ENCODE peak calls at places on chromosomes 16 and 17, in six cellular contexts. Z is IMR-90; F is CD8-positive, alpha-beta T cell; V is pancreas; P is heart right ventricle; W is fibroblast of pulmonary artery. S is an unnamed sample.

GRCh38 chr16:4511441-4512082 is 27.0 kb downstream of the CDIP1 start:
- DNase-seq in Z (peak), F (no peak), V (peak), P (peak), W (peak), S (peak)

GRCh38 chr16:83211711-83212110 is 584.9 kb downstream of the CDH13 start:
- DNase-seq in Z (no peak), F (no peak), V (no peak), P (no peak), W (peak), S (no peak)

GRCh38 chr17:1908699-1909309 is 79.0 kb downstream of the RPA1 start:
- DNase-seq in Z (peak), F (no peak), V (peak), P (peak), W (peak), S (peak)

GRCh38 chr16:52634528-52634927 is 87.6 kb upstream of the TOX3 start:
- DNase-seq in Z (no peak), F (no peak), V (no peak), P (no peak), W (no peak), S (no peak)

GRCh38 chr17:30336369-30337171 is 2.7 kb upstream of the TMIGD1 start:
- DNase-seq in Z (peak), F (no peak), V (peak), P (peak), W (peak), S (peak)

GRCh38 chr16:88971371-88972097 is 5.5 kb downstream of the CBFA2T3 start:
- DNase-seq in Z (no peak), F (no peak), V (no peak), P (no peak), W (no peak), S (peak)

GRCh38 chr17:73291260-73291801 is 20.5 kb downstream of the CDC42EP4 start:
- DNase-seq in Z (peak), F (no peak), V (peak), P (peak), W (peak), S (peak)

GRCh38 chr16:86368261-86368660 is 142.1 kb upstream of the FOXF1 start:
- DNase-seq in Z (no peak), F (no peak), V (no peak), P (no peak), W (no peak), S (no peak)

GRCh38 chr16:17305694-17306093 is 165.1 kb downstream of the XYLT1 start:
- DNase-seq in Z (no peak), F (no peak), V (no peak), P (no peak), W (no peak), S (peak)

GRCh38 chr17:44911133-44912001 is 3.9 kb downstream of the GFAP start:
- DNase-seq in Z (peak), F (no peak), V (peak), P (peak), W (peak), S (peak)

GRCh38 chr16:74570412-74571301 is 36.3 kb downstream of the GLG1 start:
- DNase-seq in Z (peak), F (no peak), V (no peak), P (no peak), W (no peak), S (no peak)

GRCh38 chr17:37430051-37430591 is 23.4 kb downstream of the TADA2A start:
- DNase-seq in Z (peak), F (no peak), V (no peak), P (no peak), W (peak), S (no peak)

GRCh38 chr17:76670708-76671122 is 27.2 kb upstream of the ST6GALNAC1 start:
- DNase-seq in Z (no peak), F (no peak), V (no peak), P (no peak), W (no peak), S (no peak)

GRCh38 chr17:11935734-11936406 is 61.4 kb downstream of the ZNF18 start:
- DNase-seq in Z (peak), F (no peak), V (no peak), P (peak), W (peak), S (peak)

GRCh38 chr17:39225974-39226683 is 384 bp upstream of the STAC2 start:
- DNase-seq in Z (peak), F (peak), V (no peak), P (peak), W (peak), S (no peak)

GRCh38 chr16:50533317-50533716 is 14.9 kb upstream of the NKD1 start:
- DNase-seq in Z (no peak), F (no peak), V (no peak), P (no peak), W (no peak), S (no peak)

GRCh38 chr16:31071861-31072260 is 2.2 kb downstream of the ZNF668 start:
- DNase-seq in Z (peak), F (no peak), V (no peak), P (no peak), W (peak), S (peak)

GRCh38 chr17:5283531-5284315 is 1.6 kb downstream of the RABEP1 start:
- DNase-seq in Z (peak), F (no peak), V (no peak), P (no peak), W (peak), S (no peak)

DNA sequence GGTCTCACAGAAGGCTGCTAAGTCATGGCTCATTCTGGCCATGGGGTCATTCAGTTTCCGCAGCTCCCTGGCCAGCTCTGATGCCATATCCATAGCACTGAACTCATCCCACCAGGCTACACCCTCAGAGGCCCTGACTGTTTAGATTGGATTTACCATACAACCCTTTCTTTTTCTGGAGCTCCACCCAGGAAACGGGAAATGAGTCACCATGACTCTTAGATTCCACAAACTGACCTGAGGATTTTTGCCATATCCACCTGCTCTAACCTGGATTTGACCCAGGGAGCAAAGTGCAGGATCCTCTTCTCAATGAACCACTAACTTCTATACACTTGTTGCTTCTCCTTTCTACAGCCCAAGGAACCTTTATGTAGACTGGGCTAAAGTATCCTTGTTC is 20.3 kb upstream of the CALB2 start:
- DNase-seq in Z (no peak), F (no peak), V (no peak), P (no peak), W (no peak), S (no peak)
- H3K4me3 ChIP-seq in Z (no peak), F (no peak), V (no peak), P (no peak), W (no peak), S (no peak)

GRCh38 chr17:48612854-48613691 is 2.0 kb downstream of the HOXB8 start:
- DNase-seq in Z (peak), F (no peak), V (no peak), P (no peak), W (peak), S (peak)
- TF ChIP-seq CTCF in Z (peak), F (peak), V (no peak), P (no peak), W (peak), S (peak)

DNA sequence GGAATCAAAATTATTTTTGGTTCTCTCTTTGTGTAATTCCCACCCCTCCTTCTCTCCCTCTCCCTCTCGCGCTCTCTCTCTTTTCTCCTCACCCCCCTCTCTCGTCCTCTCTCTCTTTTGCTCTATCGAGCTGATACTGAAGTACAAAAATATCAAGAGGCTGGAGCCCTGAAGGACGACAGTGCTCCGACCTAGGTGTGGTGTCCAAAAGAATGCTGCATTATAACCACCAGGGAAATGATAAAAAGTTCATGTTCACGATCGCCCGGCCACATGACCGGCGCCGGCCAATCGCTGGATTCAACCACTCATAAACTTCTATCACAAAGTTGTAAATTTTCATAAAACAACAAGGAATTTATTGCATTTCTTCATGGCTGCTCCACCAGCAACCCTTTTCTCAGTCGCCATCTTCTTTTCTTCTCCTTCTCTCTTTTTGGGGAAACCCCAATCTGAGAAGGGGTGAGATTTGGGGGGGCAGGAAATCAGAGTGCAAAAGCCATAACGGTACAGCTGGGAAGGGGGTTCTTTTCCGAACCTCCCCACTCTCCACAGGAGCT is at the start of gene HOXB6:
- DNase-seq in Z (no peak), F (no peak), V (no peak), P (no peak), W (no peak), S (no peak)
- H3K4me3 ChIP-seq in Z (no peak), F (no peak), V (no peak), P (no peak), W (peak), S (no peak)

GRCh38 chr17:57663326-57664070 is 81.6 kb downstream of the CCDC182 start:
- DNase-seq in Z (no peak), F (no peak), V (no peak), P (no peak), W (no peak), S (no peak)

GRCh38 chr17:57665128-57665527 is 80.0 kb downstream of the CCDC182 start:
- DNase-seq in Z (no peak), F (no peak), V (no peak), P (no peak), W (no peak), S (no peak)

GRCh38 chr17:57665696-57666095 is 79.4 kb downstream of the CCDC182 start:
- DNase-seq in Z (no peak), F (no peak), V (no peak), P (no peak), W (no peak), S (no peak)

GRCh38 chr17:57662021-57662420 is 83.1 kb downstream of the CCDC182 start:
- DNase-seq in Z (no peak), F (no peak), V (no peak), P (no peak), W (no peak), S (no peak)

DNA sequence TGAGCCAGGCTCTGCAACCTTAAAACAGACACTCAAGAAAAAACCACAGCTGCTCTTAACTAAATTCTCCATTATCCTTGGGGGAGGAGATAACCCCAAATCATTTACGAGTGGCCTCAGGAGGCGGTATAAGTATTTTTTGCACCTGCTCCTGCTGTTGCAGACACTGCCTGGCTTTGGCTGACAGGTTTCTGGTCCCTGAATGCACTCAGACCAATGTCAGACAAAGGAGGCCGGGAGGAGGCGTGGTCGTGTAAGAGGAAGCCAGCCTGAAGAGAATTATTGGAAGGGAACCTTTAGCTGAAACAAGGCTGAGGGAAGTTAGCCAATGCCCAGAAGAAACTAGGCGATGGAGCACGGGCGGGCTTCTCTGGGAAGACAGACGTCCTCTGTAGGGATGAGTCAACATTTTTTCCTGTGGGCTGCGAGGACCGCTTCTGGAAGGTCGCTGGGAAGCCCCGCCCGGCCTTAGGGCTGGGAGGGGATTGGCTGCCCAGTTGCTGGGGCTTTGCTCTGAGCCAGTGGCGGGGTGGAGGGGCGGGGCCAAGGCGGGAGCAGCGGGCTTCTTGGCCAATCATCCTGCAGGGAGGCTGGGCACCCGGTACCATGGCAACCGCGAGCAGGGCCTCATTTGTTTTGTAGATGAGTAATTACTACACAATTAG is 82.3 kb downstream of the CCDC182 start:
- DNase-seq in Z (peak), F (no peak), V (peak), P (peak), W (peak), S (peak)
- TF ChIP-seq CTCF in Z (no peak), F (no peak), V (no peak), P (no peak), W (no peak), S (no peak)

DNA sequence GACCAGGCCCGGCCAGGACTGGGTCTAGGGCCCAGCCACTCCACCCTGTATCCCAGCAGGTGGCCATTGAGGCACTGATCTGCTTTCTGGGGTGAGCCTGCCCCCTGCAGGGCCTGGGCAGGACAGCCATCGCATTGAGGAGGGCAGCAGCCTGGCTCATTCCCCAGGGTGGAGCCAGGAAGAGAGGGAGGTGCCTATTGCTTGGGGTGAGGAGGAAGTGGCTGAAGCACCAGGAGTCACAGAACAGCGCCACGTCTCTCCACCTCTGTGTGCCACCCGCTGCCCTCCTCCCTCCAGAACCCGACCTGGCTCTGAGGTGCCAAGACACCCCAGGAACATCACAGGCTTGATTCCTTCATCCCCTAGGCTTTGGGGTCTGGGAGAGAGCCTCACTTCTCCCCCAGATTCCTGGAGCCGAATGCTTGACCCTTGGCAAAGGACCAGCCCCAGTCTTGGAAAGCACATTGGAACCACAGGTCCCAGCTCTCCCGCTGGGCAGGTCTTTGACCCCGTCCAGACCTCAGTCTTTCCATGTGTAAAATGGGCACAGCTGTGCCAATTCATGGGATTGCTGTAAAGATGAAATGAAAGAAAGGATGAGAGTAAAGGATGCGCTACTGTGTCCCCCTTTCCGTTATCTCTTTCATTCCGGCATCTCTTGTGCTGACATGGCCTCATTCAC is 7.2 kb upstream of the KRT36 start:
- DNase-seq in Z (peak), F (peak), V (peak), P (peak), W (peak), S (peak)
- H3K4me3 ChIP-seq in Z (no peak), F (no peak), V (no peak), P (no peak), W (no peak), S (no peak)

GRCh38 chr17:41930009-41930832 is at the start of gene ODAD4:
- DNase-seq in Z (peak), F (peak), V (peak), P (peak), W (peak), S (peak)
- TF ChIP-seq CTCF in Z (peak), F (peak), V (peak), P (peak), W (peak), S (peak)

GRCh38 chr17:42051013-42051400 is 606 bp upstream of the C17orf113 start:
- DNase-seq in Z (no peak), F (no peak), V (no peak), P (no peak), W (no peak), S (no peak)
- H3K4me3 ChIP-seq in Z (no peak), F (peak), V (peak), P (peak), W (no peak), S (no peak)

DNA sequence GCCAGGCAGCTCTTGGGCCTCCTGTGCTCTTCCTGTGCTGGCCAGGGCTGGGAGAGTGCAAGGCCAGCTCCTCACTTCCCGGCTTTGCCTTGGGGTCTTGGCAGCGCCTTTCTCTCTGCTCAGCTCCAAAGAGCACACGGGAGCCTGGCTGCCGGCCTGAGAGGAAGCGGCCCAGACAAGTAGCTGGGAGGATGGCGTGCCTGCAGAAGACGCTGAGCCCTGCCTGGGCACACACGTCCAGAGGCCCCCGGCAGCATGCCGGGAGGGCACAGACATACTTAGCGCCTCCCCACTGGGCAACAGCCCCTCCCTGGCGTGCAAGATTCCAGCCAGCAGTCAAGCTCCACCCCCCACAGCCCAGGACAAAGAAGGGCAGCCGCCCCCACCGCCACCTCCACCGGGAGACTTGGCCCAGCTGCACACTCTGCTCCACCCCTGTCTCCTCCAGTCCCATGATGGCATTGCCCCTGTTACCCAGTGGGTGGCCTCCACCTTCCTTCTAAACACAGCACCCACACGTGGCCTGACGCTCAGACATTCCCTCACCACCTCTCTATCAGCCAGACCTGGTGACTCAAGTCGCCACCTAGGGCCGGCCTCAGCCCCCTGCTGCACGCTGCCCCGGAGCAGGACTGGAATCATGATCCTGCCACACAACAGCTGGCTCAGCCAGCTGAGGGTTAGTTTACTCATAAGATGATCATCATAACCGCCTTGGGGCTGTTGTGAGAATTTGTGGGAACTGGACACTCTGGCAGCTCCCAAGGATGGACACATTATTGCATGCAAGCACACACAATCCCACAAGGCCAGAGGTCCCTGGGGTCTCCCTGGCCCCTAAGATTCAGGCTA is 12.4 kb downstream of the SGCA start:
- DNase-seq in Z (peak), F (no peak), V (peak), P (peak), W (peak), S (peak)
- TF ChIP-seq CTCF in Z (peak), F (no peak), V (peak), P (peak), W (peak), S (peak)